ENCODE peak calls at places on chromosome 17, in six cellular contexts. F is K562, O is GM12878, T is H1, R is HCT116, U is HepG2. V is an unnamed sample.

GRCh38 chr17:50684288-50684611 is 23.5 kb downstream of the ANKRD40 start:
- DNase-seq in F (no peak), O (no peak), R (no peak), U (no peak), T (no peak), V (no peak)

GRCh38 chr17:42317256-42317966 is 29.1 kb downstream of the STAT5A start:
- DNase-seq in F (no peak), U (no peak), O (no peak), T (no peak), R (no peak), V (no peak)

GRCh38 chr17:70423562-70423961 is 254.2 kb downstream of the KCNJ2 start:
- DNase-seq in U (no peak), T (no peak), R (no peak), F (no peak), O (no peak), V (no peak)

GRCh38 chr17:48583708-48584582 is 5.8 kb upstream of the HOXB4 start:
- DNase-seq in U (no peak), R (no peak), F (no peak), O (no peak), T (no peak), V (no peak)

GRCh38 chr17:280901-281300 is 71.7 kb downstream of the RPH3AL start:
- DNase-seq in U (no peak), O (no peak), T (peak), R (no peak), F (no peak), V (no peak)

GRCh38 chr17:56290486-56291118 is 137.3 kb downstream of the ANKFN1 start:
- DNase-seq in U (no peak), F (no peak), R (no peak), T (no peak), O (no peak), V (no peak)

GRCh38 chr17:57004944-57005579 is 27.1 kb downstream of the SCPEP1 start:
- DNase-seq in T (no peak), R (no peak), O (peak), U (no peak), F (no peak), V (no peak)

GRCh38 chr17:8867361-8867981 is at the start of gene PIK3R6:
- DNase-seq in T (no peak), F (no peak), R (no peak), U (no peak), O (no peak), V (no peak)

GRCh38 chr17:50831430-50832064 is 3.8 kb upstream of the WFIKKN2 start:
- DNase-seq in U (no peak), F (peak), O (no peak), R (no peak), T (no peak), V (no peak)

GRCh38 chr17:58507123-58507634 is 7.3 kb downstream of the MTMR4 start:
- DNase-seq in U (peak), T (no peak), R (no peak), O (no peak), F (no peak), V (no peak)

GRCh38 chr17:40168262-40168832 is 8.9 kb upstream of the RAPGEFL1 start:
- DNase-seq in T (peak), U (peak), R (peak), O (peak), F (peak), V (peak)

GRCh38 chr17:46166692-46167249 is 26.5 kb downstream of the KANSL1 start:
- DNase-seq in F (no peak), U (no peak), O (no peak), T (no peak), R (no peak), V (no peak)

GRCh38 chr17:3951420-3951819 is 12.8 kb downstream of the ATP2A3 start:
- DNase-seq in O (no peak), U (no peak), R (no peak), T (no peak), F (no peak), V (no peak)

DNA sequence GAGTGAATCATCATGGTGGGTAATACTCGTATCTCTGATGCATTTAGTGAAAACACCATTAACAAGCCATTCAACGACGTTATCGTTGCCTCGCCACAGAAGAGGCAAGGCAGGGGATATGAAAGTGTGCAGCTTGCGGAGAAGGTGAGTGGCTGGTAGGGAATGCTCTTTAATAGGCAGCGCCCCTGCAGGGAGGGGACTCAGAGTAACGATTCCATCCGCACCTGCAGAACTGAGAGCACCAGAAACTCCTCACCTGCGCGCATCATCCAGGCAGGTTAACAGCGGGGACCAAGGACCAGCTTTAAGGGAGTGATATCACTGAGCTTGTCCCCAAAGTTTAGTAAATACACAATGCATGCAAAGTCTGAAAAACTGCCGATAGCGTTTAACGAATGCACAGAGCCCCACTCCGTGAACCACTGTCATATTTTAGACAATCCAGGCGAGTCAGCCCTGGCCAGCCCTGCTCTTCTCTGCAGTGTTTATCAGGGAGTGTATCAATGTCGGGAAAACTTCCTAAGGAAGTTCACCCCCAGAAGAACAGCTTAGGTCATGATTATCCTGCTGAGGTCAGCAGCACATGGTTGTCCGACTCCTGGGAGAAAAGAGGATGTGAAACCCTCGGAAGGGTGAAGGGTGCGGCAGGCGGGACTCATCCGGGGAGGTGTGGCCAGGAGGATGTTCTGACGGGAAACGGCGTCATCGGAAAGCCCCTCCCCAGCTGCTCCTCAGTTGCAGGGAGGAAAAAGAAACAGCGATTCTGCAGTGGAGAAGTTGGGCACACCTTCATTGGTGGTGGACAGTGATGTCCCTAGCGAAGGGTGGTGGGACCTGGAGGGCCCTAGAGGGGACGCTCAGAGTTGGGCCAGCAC is 68.5 kb upstream of the DNAH17 start:
- DNase-seq in T (no peak), O (peak), F (no peak), R (no peak), U (no peak), V (no peak)
- TF ChIP-seq ZNF274 in T (no peak), O (no peak), F (no peak), R (no peak), U (no peak), V (no peak)

DNA sequence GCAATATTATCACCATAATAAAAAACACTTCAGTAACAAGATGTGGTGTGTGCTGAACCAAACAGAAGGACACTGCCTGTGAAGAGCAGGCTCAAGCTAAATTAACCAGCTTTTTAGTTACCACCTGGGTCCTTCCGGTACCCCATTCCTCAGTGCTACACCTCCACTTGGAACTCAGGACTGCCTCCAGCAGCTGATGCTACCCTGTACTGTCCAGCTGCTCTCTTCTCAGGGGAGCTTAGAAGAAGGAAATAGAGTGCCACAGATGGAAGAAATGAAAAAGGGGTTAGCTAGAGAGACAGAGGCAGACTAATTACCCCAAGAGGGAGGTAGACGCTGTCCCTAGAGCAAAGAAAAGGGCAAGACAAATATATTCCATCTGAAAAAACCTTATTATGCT is 5.7 kb downstream of the MED13 start:
- DNase-seq in R (no peak), T (no peak), O (no peak), F (no peak), U (no peak), V (no peak)
- TF ChIP-seq YY1 in R (no peak), T (no peak), O (no peak), F (no peak), U (no peak), V (no peak)

GRCh38 chr17:34798581-34798980 is 162.7 kb downstream of the CCT6B start:
- DNase-seq in O (no peak), F (no peak), U (no peak), T (no peak), R (no peak), V (peak)
- TF ChIP-seq ZNF274 in O (no peak), F (no peak), U (no peak), T (no peak), R (no peak), V (no peak)

GRCh38 chr17:74738051-74738996 is 1.3 kb downstream of the RAB37 start:
- DNase-seq in T (no peak), F (peak), U (peak), O (peak), R (no peak), V (no peak)
- TF ChIP-seq YY1 in T (no peak), F (no peak), U (no peak), O (peak), R (no peak), V (no peak)

DNA sequence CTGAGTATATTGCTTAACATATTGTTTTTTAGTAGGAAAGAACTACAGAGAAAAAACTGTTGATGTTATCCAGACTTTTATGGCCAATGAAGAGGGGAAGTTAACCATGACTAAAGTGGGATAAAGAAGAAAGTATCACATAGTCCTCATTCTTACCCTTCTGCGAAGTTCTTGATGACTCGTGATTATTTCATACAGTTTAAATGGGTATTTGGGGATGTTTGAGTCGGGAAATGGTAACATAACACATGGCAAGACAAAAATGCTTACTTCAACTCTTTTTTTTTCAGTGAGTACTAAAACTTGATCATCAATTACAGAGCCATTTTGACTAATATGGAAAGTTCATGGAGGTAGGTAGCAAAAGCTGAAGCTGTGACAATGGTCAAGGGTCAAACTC is 4.9 kb downstream of the POLG2 start:
- DNase-seq in O (no peak), R (no peak), U (no peak), T (no peak), F (no peak), V (no peak)
- TF ChIP-seq ZNF274 in O (no peak), R (no peak), U (no peak), T (no peak), F (no peak), V (no peak)

DNA sequence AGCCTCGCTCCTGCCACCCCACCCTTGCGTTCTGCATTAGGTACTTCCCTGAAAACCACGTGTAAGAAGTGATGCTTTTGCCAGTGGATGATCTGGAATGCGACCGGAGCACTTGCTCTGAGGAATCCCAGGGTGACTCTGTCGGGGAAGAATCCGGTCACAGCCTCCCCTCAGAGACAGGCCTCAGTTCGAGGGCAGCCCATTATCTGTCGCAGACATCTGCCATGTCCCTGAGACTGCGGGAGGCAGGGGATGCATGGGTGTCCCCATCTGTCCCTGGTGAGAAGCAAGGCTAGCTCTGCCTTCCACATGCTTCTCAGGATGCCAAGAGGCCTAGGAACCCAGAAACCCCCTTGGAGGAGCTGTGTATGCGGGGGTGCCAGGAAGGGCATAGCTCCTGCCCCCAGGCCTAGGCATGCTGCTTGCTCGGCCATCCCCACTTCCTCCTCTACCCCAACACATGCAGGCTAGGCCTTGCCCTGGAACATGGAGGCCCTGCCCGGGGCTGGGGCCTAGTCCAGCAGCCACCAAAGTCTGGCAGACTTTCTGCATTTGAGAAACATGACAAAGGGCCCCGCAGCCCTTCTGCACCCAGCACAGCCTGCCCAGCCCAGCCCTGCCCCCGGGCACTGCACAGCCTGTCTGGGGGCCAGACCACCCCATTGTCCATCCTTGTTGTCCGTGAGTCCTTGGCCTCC is 20.5 kb downstream of the MNT start:
- DNase-seq in R (no peak), F (no peak), O (no peak), U (no peak), T (no peak), V (no peak)
- TF ChIP-seq YY1 in R (no peak), F (no peak), O (no peak), U (no peak), T (no peak), V (no peak)

GRCh38 chr17:5971969-5972368 is 98.2 kb upstream of the WSCD1 start:
- DNase-seq in R (no peak), O (no peak), U (peak), T (no peak), F (no peak), V (no peak)

GRCh38 chr17:5978496-5978895 is 91.7 kb upstream of the WSCD1 start:
- DNase-seq in T (no peak), U (no peak), R (no peak), O (no peak), F (no peak), V (no peak)

GRCh38 chr17:5975651-5976050 is 94.5 kb upstream of the WSCD1 start:
- DNase-seq in R (no peak), T (no peak), F (no peak), O (no peak), U (no peak), V (no peak)

GRCh38 chr17:5973410-5973809 is 96.8 kb upstream of the WSCD1 start:
- DNase-seq in U (no peak), F (no peak), T (no peak), R (no peak), O (no peak), V (no peak)
- TF ChIP-seq ZNF274 in U (no peak), F (no peak), T (no peak), R (no peak), O (no peak), V (no peak)

DNA sequence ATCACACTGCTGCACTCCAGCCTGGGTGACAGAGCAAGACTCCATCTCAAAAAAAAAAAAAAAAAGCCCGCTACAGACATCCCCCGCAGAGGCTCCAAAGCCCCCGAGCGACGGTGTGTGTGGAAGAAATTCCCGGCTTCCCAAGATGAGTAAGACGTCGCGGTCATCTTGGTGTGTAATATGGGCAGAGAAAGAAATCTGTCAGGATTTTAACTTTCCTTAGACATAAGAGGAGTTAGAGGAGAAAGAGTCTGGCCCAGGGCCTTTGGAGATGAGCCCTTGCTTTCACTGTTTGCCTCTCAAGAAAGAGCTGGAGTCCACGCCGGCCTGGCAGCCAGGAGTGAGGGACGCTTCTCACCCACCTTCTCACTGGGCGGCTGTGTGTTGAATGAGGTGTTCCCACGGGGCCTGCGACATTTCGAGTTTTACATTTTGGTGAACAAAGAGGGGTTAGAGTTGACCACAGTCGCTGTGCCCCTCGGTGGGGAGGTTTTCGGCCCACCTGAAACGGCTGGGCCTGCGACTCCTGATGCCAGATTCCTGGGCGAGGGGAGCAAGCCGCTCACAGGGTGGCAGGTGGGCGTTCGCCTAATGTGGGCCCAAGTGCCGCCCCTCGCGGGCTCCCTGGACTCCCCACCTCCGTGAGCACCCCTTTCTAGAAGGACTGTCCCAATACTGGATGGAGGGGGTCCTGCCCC is 17.9 kb downstream of the C1QTNF1 start:
- DNase-seq in R (no peak), O (no peak), U (no peak), F (no peak), T (no peak), V (no peak)
- TF ChIP-seq YY1 in R (no peak), O (no peak), U (no peak), F (no peak), T (no peak), V (no peak)